ENCODE peak calls at places on chromosomes 13 and 19, in four cellular contexts. L is body of pancreas, W is GM12865, J is hepatocyte. P is an unnamed sample.

GRCh38 chr13:110466261-110466660 is 95.3 kb downstream of the RAB20 start:
- DNase-seq in L (no peak), W (no peak), J (no peak), P (no peak)

GRCh38 chr13:113469582-113469981 is 16.3 kb upstream of the ADPRHL1 start:
- DNase-seq in L (no peak), W (no peak), J (no peak), P (no peak)

GRCh38 chr13:67726979-67727378 is 496.8 kb upstream of the PCDH9 start:
- DNase-seq in L (no peak), W (no peak), J (peak), P (no peak)

GRCh38 chr19:46733693-46734240 is 12.1 kb upstream of the FKRP start:
- DNase-seq in L (no peak), W (no peak), J (no peak), P (no peak)

GRCh38 chr19:6071103-6071485 is 39.2 kb downstream of the RFX2 start:
- DNase-seq in L (no peak), W (no peak), J (no peak), P (peak)

GRCh38 chr13:62176051-62176450 is 760.4 kb upstream of the PCDH20 start:
- DNase-seq in L (no peak), W (no peak), J (no peak), P (peak)

GRCh38 chr13:28531195-28531955 is 36.4 kb upstream of the FLT1 start:
- DNase-seq in L (peak), W (no peak), J (peak), P (peak)

GRCh38 chr19:46042252-46042883 is 1.6 kb upstream of the IGFL4 start:
- DNase-seq in L (no peak), W (no peak), J (no peak), P (no peak)

GRCh38 chr19:1691589-1692290 is 39.3 kb upstream of the TCF3 start:
- DNase-seq in L (no peak), W (no peak), J (no peak), P (no peak)

GRCh38 chr19:5128251-5128931 is 159.5 kb downstream of the KDM4B start:
- DNase-seq in L (peak), W (no peak), J (peak), P (peak)

GRCh38 chr13:52599853-52600603 is 42.2 kb upstream of the HNRNPA1L2 start:
- DNase-seq in L (peak), W (peak), J (peak), P (peak)

GRCh38 chr19:54325194-54325621 is 12.2 kb upstream of the LILRA5 start:
- DNase-seq in L (peak), W (peak), J (peak), P (peak)

GRCh38 chr19:18967358-18968146 is 26.5 kb upstream of the HOMER3 start:
- DNase-seq in L (peak), W (no peak), J (peak), P (peak)

GRCh38 chr19:2867025-2867991 is at the start of gene ZNF556:
- DNase-seq in L (no peak), W (peak), J (no peak), P (no peak)

GRCh38 chr19:1247747-1248453 is 483 bp upstream of the MIDN start:
- DNase-seq in L (peak), W (peak), J (peak), P (peak)

GRCh38 chr13:46796515-46797467 is at the start of gene ESD:
- DNase-seq in L (peak), W (peak), J (peak), P (peak)
- TF ChIP-seq CTCF in L (no peak), W (no peak), J (no peak), P (no peak)

DNA sequence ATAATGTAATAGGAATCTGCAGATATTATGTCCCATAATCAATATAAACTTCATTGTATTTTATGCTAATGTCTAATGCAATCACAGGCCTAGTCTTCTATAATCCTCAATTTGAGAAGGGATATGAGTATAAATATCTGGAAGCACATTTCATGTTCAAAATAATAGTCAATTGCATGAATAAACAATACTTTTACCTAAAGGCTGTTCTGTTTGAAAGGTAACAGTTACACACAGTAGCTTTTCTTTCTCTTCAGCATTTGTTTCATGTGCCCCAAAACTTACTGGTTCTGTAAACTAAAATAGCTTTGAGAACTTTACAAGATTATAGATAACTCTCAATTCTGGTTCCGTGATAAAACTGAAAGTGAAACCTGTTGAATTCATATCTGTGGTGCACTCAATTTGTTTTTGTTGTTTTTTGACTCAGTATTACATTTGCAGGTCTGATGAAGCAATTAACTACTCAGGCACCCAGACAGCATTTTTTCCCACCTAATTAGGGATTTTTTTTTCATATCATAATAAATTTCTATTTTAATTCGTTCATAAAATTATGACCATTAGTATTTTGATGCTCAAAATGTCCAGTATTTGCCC is 1193.8 kb downstream of the SLITRK1 start:
- DNase-seq in L (no peak), W (peak), J (no peak), P (peak)
- H3K4me3 ChIP-seq in L (no peak), W (no peak), J (no peak), P (peak)

GRCh38 chr19:56837492-56837891 is 3.0 kb downstream of the PEG3 start:
- DNase-seq in L (peak), W (no peak), J (no peak), P (peak)

GRCh38 chr19:56838680-56838929 is 1.9 kb downstream of the PEG3 start:
- DNase-seq in L (no peak), W (no peak), J (no peak), P (no peak)

GRCh38 chr19:56837004-56837403 is 3.5 kb downstream of the PEG3 start:
- DNase-seq in L (peak), W (no peak), J (no peak), P (no peak)

GRCh38 chr19:56838930-56839664 is 1.4 kb downstream of the PEG3 start:
- DNase-seq in L (peak), W (no peak), J (no peak), P (peak)

GRCh38 chr19:56837892-56838679 is 2.4 kb downstream of the PEG3 start:
- DNase-seq in L (peak), W (no peak), J (no peak), P (peak)
- TF ChIP-seq CTCF in L (no peak), W (no peak), J (no peak), P (peak)

GRCh38 chr13:44575035-44575434 is 1.1 kb downstream of the TSC22D1 start:
- DNase-seq in L (no peak), W (no peak), J (no peak), P (no peak)
- H3K4me3 ChIP-seq in L (no peak), W (peak), J (peak), P (peak)

GRCh38 chr19:35105411-35106290 is 10.0 kb upstream of the FXYD3 start:
- DNase-seq in L (no peak), W (no peak), J (no peak), P (no peak)
- TF ChIP-seq CTCF in L (no peak), W (no peak), J (no peak), P (no peak)

DNA sequence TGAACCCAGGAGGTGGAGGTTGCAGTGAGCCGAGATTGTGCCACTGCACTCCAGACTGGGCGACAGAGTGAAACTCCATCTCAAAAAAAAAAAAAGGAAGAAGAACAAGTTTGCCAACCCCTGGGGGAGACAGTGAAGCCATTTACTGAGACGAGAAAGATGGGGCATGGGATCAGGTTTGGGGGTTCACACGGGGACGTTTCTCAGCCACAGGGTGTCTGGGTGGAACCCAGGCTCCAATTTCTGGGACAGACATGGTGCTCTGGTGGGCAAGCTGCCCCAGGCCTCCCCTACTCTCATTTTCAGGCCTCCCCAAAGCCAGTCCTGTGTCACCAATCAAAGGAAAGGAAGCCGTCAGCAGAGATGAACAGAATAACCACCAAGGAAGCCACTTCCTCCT is 13.4 kb downstream of the HSH2D start:
- DNase-seq in L (no peak), W (no peak), J (no peak), P (no peak)
- H3K4me3 ChIP-seq in L (no peak), W (no peak), J (no peak), P (no peak)